ENCODE peak calls at places on chromosomes 2 and 18, in eight cellular contexts. S, I, B, D, V, A, G and H are unnamed samples.
A peak's percentile ranks its signal among the peaks of the same experiment; 100 is the strongest.

GRCh38 chr2:15770148-15770547 is 170.2 kb upstream of the MYCN start:
- DNase-seq in I (no peak), V (no peak), S (no peak), D (no peak), G (no peak), A (no peak), B (no peak), H (no peak)

GRCh38 chr2:234258562-234259141 is 208.2 kb downstream of the SPP2 start:
- DNase-seq in B (no peak), V (no peak), G (no peak), I (peak; percentile 85), D (peak; percentile 87), A (no peak), S (no peak), H (no peak)

GRCh38 chr2:38601463-38602135 is 1.1 kb downstream of the HNRNPLL start:
- DNase-seq in B (peak; percentile 56), G (no peak), I (no peak), V (no peak), D (peak; percentile 58), A (no peak), S (no peak), H (no peak)

GRCh38 chr2:189171956-189172609 is 7.5 kb downstream of the COL5A2 start:
- DNase-seq in G (no peak), B (no peak), A (no peak), V (no peak), S (no peak), I (no peak), D (no peak), H (no peak)

GRCh38 chr2:161312996-161313395 is 4.8 kb downstream of the PSMD14 start:
- DNase-seq in V (no peak), S (no peak), G (no peak), B (no peak), D (peak; percentile 66), I (no peak), A (no peak), H (no peak)

GRCh38 chr2:60125880-60126444 is 427.5 kb downstream of the BCL11A start:
- DNase-seq in A (no peak), G (no peak), B (no peak), V (no peak), S (no peak), I (no peak), D (no peak), H (no peak)

GRCh38 chr2:204293884-204294535 is 251.3 kb upstream of the PARD3B start:
- DNase-seq in S (no peak), I (no peak), B (no peak), D (no peak), G (no peak), A (no peak), V (no peak), H (no peak)

GRCh38 chr2:190359896-190360376 is 16.5 kb downstream of the INPP1 start:
- DNase-seq in A (no peak), I (no peak), V (peak; percentile 59), B (peak; percentile 81), G (no peak), S (peak; percentile 41), D (peak; percentile 62), H (peak; percentile 65)

GRCh38 chr18:77866309-77866708 is 616.7 kb downstream of the GALR1 start:
- DNase-seq in I (no peak), G (no peak), V (no peak), A (no peak), D (no peak), S (no peak), B (no peak), H (no peak)

GRCh38 chr2:121790276-121790956 is 35.0 kb downstream of the TSN start:
- DNase-seq in S (no peak), D (peak; percentile 96), I (peak; percentile 58), V (no peak), B (peak; percentile 86), G (no peak), A (peak; percentile 41), H (no peak)

GRCh38 chr2:7857904-7858303 is 824.0 kb upstream of the ID2 start:
- DNase-seq in A (peak; percentile 56), I (no peak), G (no peak), S (no peak), V (no peak), D (peak; percentile 38), B (no peak), H (no peak)

GRCh38 chr2:157940024-157940423 is 63.9 kb upstream of the ACVR1 start:
- DNase-seq in D (no peak), V (no peak), B (no peak), A (no peak), S (no peak), G (no peak), I (no peak), H (no peak)

GRCh38 chr2:224126459-224126858 is 87.4 kb upstream of the SERPINE2 start:
- DNase-seq in I (no peak), V (no peak), A (no peak), B (no peak), D (no peak), G (no peak), S (no peak), H (no peak)

GRCh38 chr2:85804583-85804982 is 50.8 kb downstream of the ATOH8 start:
- DNase-seq in A (no peak), I (no peak), S (no peak), B (no peak), G (no peak), D (peak; percentile 43), V (no peak), H (peak; percentile 16)

GRCh38 chr18:22347624-22348511 is 69.8 kb downstream of the CTAGE1 start:
- DNase-seq in A (no peak), V (no peak), S (peak; percentile 40), D (no peak), G (no peak), I (peak; percentile 20), B (peak; percentile 57), H (no peak)

GRCh38 chr2:112799291-112799975 is 15.1 kb upstream of the IL1A start:
- DNase-seq in I (no peak), B (peak; percentile 43), V (no peak), D (peak; percentile 66), A (no peak), S (no peak), G (no peak), H (no peak)

GRCh38 chr2:217538719-217539118 is 464.1 kb downstream of the TNS1 start:
- DNase-seq in A (no peak), B (no peak), I (no peak), S (no peak), V (no peak), D (no peak), G (no peak), H (no peak)

GRCh38 chr2:66456183-66457041 is 21.5 kb downstream of the MEIS1 start:
- DNase-seq in I (no peak), B (no peak), S (no peak), V (no peak), A (peak; percentile 32), G (no peak), D (peak; percentile 19), H (no peak)

GRCh38 chr2:202072226-202072625 is 829 bp upstream of the KIAA2012 start:
- DNase-seq in S (no peak), I (no peak), B (no peak), A (no peak), D (no peak), G (no peak), V (no peak), H (no peak)

GRCh38 chr2:127820080-127820668 is 9.2 kb upstream of the WDR33 start:
- DNase-seq in V (no peak), A (no peak), S (no peak), B (peak; percentile 15), G (no peak), I (no peak), D (peak; percentile 35), H (no peak)
- H3K4me3 ChIP-seq in V (no peak overlapping the region), A (no peak overlapping the region), S (no peak overlapping the region), B (no peak overlapping the region), G (no peak overlapping the region), I (no peak overlapping the region), D (no peak overlapping the region), H (no peak overlapping the region)

GRCh38 chr2:241356871-241357260 is 781 bp downstream of the FARP2 start:
- DNase-seq in V (no peak), S (no peak), A (no peak), D (no peak), B (no peak), G (no peak), I (no peak), H (no peak)
- H3K4me3 ChIP-seq in V (peak overlapping the region; percentile 84), S (peak overlapping the region; percentile 58), A (peak overlapping the region; percentile 60), D (peak overlapping the region; percentile 82), B (peak overlapping the region; percentile 49), G (peak overlapping the region; percentile 72), I (peak overlapping the region; percentile 89), H (peak overlapping the region; percentile 66)

GRCh38 chr18:79951545-79952456 is at the start of gene SLC66A2:
- DNase-seq in G (peak; percentile 95), D (peak; percentile 83), V (peak; percentile 94), I (peak; percentile 82), S (peak; percentile 97), B (peak; percentile 90), A (no peak), H (peak; percentile 92)

GRCh38 chr18:79953921-79954651 is 2.6 kb upstream of the SLC66A2 start:
- DNase-seq in I (no peak), G (peak; percentile 77), V (no peak), D (no peak), A (no peak), B (no peak), S (no peak), H (peak; percentile 18)

GRCh38 chr18:79954791-79955190 is 3.3 kb upstream of the SLC66A2 start:
- DNase-seq in S (no peak), I (no peak), B (no peak), G (peak; percentile 56), A (no peak), V (no peak), D (no peak), H (no peak)

GRCh38 chr18:79952457-79952995 is 1.1 kb upstream of the SLC66A2 start:
- DNase-seq in D (no peak), V (peak; percentile 24), I (no peak), G (peak; percentile 48), B (no peak), S (no peak), A (no peak), H (no peak)

GRCh38 chr18:79952996-79953559 is 1.6 kb upstream of the SLC66A2 start:
- DNase-seq in S (no peak), G (peak; percentile 36), A (no peak), B (no peak), I (no peak), V (peak; percentile 13), D (no peak), H (no peak)
- H3K4me3 ChIP-seq in S (no peak overlapping the region), G (no peak overlapping the region), A (no peak overlapping the region), B (peak overlapping the region; percentile 97), I (no peak overlapping the region), V (no peak overlapping the region), D (no peak overlapping the region), H (no peak overlapping the region)

DNA sequence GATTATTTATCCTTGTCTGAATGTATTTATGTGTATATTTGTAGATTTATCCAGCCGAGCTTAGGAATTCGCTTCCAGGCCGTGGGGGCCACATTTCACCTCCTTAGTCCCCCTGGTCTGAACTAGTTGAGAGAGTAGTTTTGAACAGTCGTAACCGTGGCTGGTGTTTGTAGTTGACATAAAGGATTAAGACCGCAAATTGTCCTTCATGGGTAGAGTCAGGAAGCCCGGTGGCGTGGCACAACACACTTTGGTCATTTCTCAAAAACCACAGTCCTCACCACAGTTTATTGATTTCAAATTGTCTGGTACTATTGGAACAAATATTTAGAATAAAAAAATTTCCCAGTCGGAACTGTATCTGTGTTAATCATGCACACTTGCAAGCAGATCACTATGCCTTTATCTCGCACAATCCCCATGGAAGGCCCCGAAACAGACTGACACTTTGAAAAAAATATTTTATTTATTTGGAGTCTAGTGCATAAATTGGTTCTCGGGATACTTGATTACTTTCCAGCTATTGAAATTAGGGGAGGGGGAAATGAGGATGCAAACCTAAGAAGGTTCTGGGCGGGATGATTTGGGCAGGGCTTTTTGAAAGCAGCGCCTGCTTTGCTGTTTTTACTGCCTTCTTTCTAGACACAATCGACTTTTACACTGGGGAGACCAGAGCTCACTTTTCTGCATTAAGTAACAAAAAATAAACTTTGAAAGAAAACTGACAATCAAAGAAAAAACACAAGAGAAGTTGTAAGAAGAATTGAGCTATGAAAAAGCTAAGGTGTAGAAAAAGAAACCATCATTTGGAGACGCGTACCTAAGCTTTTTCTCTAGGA is 15.5 kb upstream of the HOXD1 start:
- DNase-seq in A (no peak), I (no peak), V (no peak), S (no peak), G (no peak), B (no peak), D (no peak), H (no peak)
- H3K4me3 ChIP-seq in A (no peak overlapping the region), I (no peak overlapping the region), V (no peak overlapping the region), S (no peak overlapping the region), G (no peak overlapping the region), B (no peak overlapping the region), D (no peak overlapping the region), H (no peak overlapping the region)